ENCODE peak calls at places on chromosomes 12 and 14, in eight cellular contexts. V is stimulated activated naive CD8-positive, alpha-beta T cell treated with anti-CD3 and anti-CD28 coated beads, Interleukin-15, amount 100 ng/mL, for 72 hours; J is lower leg skin; P is WTC11; O is kidney tubule cell; D is GOT3; M is HuH-7; K is AG09309. Q is an unnamed sample.
A peak's percentile ranks its signal among the peaks of the same experiment; 100 is the strongest.

GRCh38 chr12:33752854-33753253 is 269.4 kb upstream of the ALG10 start:
- DNase-seq in K (no peak), D (no peak), M (no peak), P (no peak), O (peak; percentile 7), J (no peak), V (no peak), Q (no peak)

GRCh38 chr14:87691482-87691881 is 301.5 kb downstream of the GALC start:
- DNase-seq in O (no peak), J (no peak), K (no peak), M (no peak), D (no peak), V (no peak), P (no peak), Q (no peak)

GRCh38 chr14:77580964-77581505 is 35.4 kb downstream of the SPTLC2 start:
- DNase-seq in V (peak; percentile 15), D (no peak), P (no peak), K (peak; percentile 56), M (no peak), J (no peak), O (peak; percentile 34), Q (no peak)

GRCh38 chr12:31363826-31364225 is 37.9 kb upstream of the SINHCAF start:
- DNase-seq in J (no peak), K (no peak), P (no peak), M (no peak), O (no peak), V (no peak), D (no peak), Q (no peak)

GRCh38 chr12:106522708-106523107 is 60.1 kb upstream of the RFX4 start:
- DNase-seq in K (no peak), V (no peak), J (no peak), O (no peak), M (no peak), D (no peak), P (no peak), Q (no peak)

GRCh38 chr14:74546416-74546815 is 52.9 kb downstream of the ISCA2 start:
- DNase-seq in M (no peak), V (no peak), K (no peak), P (no peak), O (no peak), D (no peak), J (no peak), Q (no peak)

GRCh38 chr12:32098112-32098511 is 8.5 kb upstream of the BICD1 start:
- DNase-seq in P (no peak), K (no peak), V (no peak), D (no peak), O (no peak), M (no peak), J (no peak), Q (no peak)

GRCh38 chr12:93113317-93114006 is 184.4 kb upstream of the EEA1 start:
- DNase-seq in V (no peak), J (no peak), M (no peak), O (no peak), P (no peak), K (no peak), D (no peak), Q (no peak)

GRCh38 chr12:41965996-41966395 is 178.7 kb downstream of the GXYLT1 start:
- DNase-seq in M (no peak), D (no peak), K (no peak), O (peak; percentile 56), J (no peak), P (no peak), V (no peak), Q (no peak)

GRCh38 chr12:67772276-67773169 is 124.0 kb downstream of the DYRK2 start:
- DNase-seq in O (no peak), J (no peak), V (no peak), P (peak; percentile 51), D (no peak), M (peak; percentile 34), K (no peak), Q (no peak)

GRCh38 chr12:106226884-106227640 is 20.8 kb downstream of the CKAP4 start:
- DNase-seq in D (no peak), P (no peak), O (peak; percentile 64), J (peak; percentile 87), M (peak; percentile 90), K (no peak), V (peak; percentile 20), Q (no peak)

GRCh38 chr12:51901881-51902280 is 5.4 kb upstream of the ACVRL1 start:
- DNase-seq in D (no peak), O (no peak), J (peak; percentile 56), V (no peak), K (no peak), P (no peak), M (no peak), Q (no peak)

GRCh38 chr14:23113346-23114119 is 5.5 kb downstream of the CEBPE start:
- DNase-seq in J (peak; percentile 66), O (no peak), P (no peak), V (no peak), M (no peak), D (no peak), K (no peak), Q (no peak)

GRCh38 chr12:111759991-111760390 is 6.7 kb upstream of the ALDH2 start:
- DNase-seq in M (no peak), D (no peak), V (no peak), O (no peak), K (no peak), J (no peak), P (no peak), Q (no peak)